ENCODE peak calls at places on chromosomes 16 and 17, in five cellular contexts. L, N, S, V and Y are unnamed samples.

GRCh38 chr16:7013990-7014389 is 318.7 kb upstream of the RBFOX1 start:
- DNase-seq in L (peak; percentile 82), S (no peak), V (no peak), N (peak; percentile 7), Y (peak; percentile 3)

GRCh38 chr16:2904922-2905240 is 6.8 kb upstream of the FLYWCH1 start:
- DNase-seq in S (no peak), L (no peak), N (no peak), V (no peak), Y (no peak)

GRCh38 chr17:67514998-67515397 is 137.9 kb downstream of the PITPNC1 start:
- DNase-seq in S (no peak), L (no peak), V (no peak), N (no peak), Y (no peak)

GRCh38 chr16:55047903-55048497 is 117.3 kb downstream of the IRX5 start:
- DNase-seq in V (no peak), L (no peak), S (no peak), N (no peak), Y (no peak)

GRCh38 chr16:1964046-1964505 is 550 bp downstream of the RPS2 start:
- DNase-seq in S (no peak), L (peak; percentile 73), V (no peak), N (peak; percentile 34), Y (peak; percentile 42)

GRCh38 chr17:46158323-46159296 is 34.6 kb downstream of the KANSL1 start:
- DNase-seq in S (no peak), L (no peak), N (no peak), V (no peak), Y (no peak)

GRCh38 chr17:71780596-71780995 is 340.2 kb upstream of the SOX9 start:
- DNase-seq in N (no peak), S (no peak), V (no peak), L (no peak), Y (no peak)

GRCh38 chr17:9935408-9935807 is 30.3 kb upstream of the RCVRN start:
- DNase-seq in N (peak; percentile 9), S (no peak), L (no peak), V (no peak), Y (no peak)

GRCh38 chr17:9979463-9979995 is 74.5 kb upstream of the RCVRN start:
- DNase-seq in N (peak; percentile 21), V (no peak), L (no peak), S (no peak), Y (no peak)

GRCh38 chr16:55056585-55057520 is 126.2 kb downstream of the IRX5 start:
- DNase-seq in N (no peak), L (peak; percentile 42), S (no peak), V (no peak), Y (no peak)

GRCh38 chr16:89115216-89115949 is 21.7 kb downstream of the ACSF3 start:
- DNase-seq in N (no peak), L (no peak), V (no peak), S (no peak), Y (no peak)

GRCh38 chr17:57523926-57524634 is 221.0 kb downstream of the CCDC182 start:
- DNase-seq in S (peak; percentile 54), N (peak; percentile 40), V (peak; percentile 23), L (no peak), Y (peak; percentile 42)

GRCh38 chr17:21201302-21201602 is 12.7 kb downstream of the TMEM11 start:
- DNase-seq in S (no peak), L (no peak), V (no peak), N (no peak), Y (peak; percentile 17)

GRCh38 chr17:6059406-6059805 is 10.8 kb upstream of the WSCD1 start:
- DNase-seq in S (no peak), N (no peak), V (no peak), L (no peak), Y (no peak)

GRCh38 chr17:66889480-66890230 is 54.7 kb downstream of the CACNG5 start:
- DNase-seq in V (no peak), L (no peak), N (no peak), S (no peak), Y (no peak)

GRCh38 chr16:84603115-84603816 is 14.6 kb downstream of the COTL1 start:
- DNase-seq in S (peak; percentile 83), N (peak; percentile 98), L (no peak), V (peak; percentile 89), Y (peak; percentile 98)

DNA sequence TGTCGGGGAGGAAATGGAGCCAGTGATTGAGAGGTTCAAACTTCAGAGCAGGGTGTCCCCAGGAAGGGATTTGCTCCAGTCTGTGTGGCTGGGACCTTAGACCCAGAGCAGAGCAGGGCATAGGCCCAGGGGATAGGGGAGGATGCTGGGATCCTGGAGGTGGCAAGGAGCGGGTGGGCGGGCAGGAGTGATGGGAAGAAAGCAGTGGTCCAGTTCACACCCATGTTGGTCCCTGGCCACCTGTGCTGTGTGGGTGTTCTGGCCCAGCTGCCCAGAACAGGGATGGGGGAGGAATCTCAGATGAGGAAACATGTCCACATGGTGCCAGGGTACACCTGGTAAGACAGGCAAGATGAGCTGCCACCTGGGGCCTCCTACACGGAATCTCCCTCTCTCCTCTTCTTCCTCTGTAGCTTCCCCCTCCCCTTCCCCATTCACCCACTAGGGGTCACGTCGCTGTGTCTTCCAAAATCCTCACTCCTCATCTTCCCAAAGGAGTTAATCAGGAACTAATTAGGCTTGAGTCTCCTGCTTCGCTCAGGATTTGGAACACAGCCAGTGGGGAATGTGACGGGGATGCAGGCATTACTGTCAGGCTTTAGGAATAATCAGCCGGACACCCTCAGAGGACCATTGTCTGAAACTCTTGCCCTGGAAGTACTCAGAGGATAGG is 2.3 kb downstream of the BEAN1 start:
- DNase-seq in S (no peak), N (no peak), L (no peak), V (no peak), Y (no peak)
- TF ChIP-seq CTCF in S (no peak), N (no peak), L (no peak), V (no peak), Y (peak; percentile 18)

GRCh38 chr16:50332599-50332998 is 36.2 kb downstream of the BRD7 start:
- DNase-seq in V (no peak), S (no peak), N (no peak), L (no peak), Y (no peak)

GRCh38 chr16:50336884-50337283 is 31.9 kb downstream of the BRD7 start:
- DNase-seq in N (no peak), L (no peak), V (no peak), S (no peak), Y (no peak)

GRCh38 chr16:50338371-50339231 is 30.2 kb downstream of the BRD7 start:
- DNase-seq in V (no peak), L (no peak), S (no peak), N (no peak), Y (peak; percentile 10)

GRCh38 chr16:50334106-50334975 is 34.4 kb downstream of the BRD7 start:
- DNase-seq in S (no peak), N (peak; percentile 17), V (no peak), L (no peak), Y (no peak)

GRCh38 chr16:50335198-50335958 is 33.4 kb downstream of the BRD7 start:
- DNase-seq in S (no peak), L (no peak), N (peak; percentile 5), V (no peak), Y (no peak)
- H3K4me3 ChIP-seq in S (no peak overlapping the region), L (no peak overlapping the region), N (no peak overlapping the region), V (no peak overlapping the region), Y (no peak overlapping the region)

DNA sequence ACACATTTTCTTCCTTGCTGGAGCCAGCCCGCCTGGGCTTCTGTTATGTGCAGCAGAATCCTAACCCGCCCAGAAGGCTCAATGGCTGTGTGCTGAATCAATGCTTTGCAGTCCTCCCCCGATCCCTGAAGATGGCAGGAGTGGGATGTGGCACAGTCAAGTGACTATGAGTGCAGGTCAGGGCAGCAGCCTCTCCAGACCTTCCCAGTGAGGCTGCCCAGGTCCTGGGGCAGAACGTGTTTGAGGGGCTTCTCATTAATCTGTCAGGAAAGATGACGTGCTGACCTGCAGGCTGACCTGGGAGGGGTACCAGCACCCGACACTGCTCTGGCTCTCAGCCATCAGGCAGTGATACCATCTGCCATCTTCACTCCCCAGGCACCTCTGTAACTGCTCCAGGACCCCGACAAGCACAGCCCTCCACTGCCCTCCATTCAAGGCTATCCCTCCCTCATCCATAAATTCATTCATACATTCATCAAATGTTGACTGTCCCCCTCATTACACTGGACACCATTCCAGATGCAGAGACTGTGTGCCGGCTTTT is 35.1 kb downstream of the LRRC75A start:
- DNase-seq in V (no peak), S (no peak), L (peak; percentile 62), N (no peak), Y (no peak)
- TF ChIP-seq CTCF in V (no peak), S (no peak), L (no peak), N (no peak), Y (no peak)

DNA sequence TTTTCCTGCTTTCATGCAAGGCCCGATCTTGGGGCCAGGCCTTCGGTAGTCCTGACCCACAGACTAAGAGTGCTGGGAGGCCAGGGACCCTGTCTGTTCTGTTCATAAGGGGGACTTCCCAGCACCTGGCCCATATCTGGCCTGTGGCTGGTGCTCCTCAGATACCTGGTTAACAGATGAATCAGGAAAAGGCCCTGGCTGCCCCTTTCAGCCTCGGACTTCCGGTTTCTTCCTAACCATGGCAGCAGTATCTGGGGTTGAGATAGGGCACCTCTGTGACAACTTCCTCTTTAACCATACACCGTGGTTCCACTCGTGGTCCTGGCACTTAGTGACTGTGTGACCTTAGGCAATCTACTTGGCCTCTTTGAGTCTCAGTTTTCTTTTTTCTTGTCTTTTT is 18.4 kb downstream of the PLCG2 start:
- DNase-seq in S (no peak), N (no peak), L (no peak), V (no peak), Y (no peak)
- H3K4me3 ChIP-seq in S (no peak overlapping the region), N (no peak overlapping the region), L (no peak overlapping the region), V (no peak overlapping the region), Y (no peak overlapping the region)

GRCh38 chr16:87951550-87952538 is 610 bp downstream of the BANP start:
- DNase-seq in S (no peak), V (no peak), L (peak; percentile 54), N (peak; percentile 18), Y (peak; percentile 34)
- TF ChIP-seq CTCF in S (no peak), V (peak; percentile 23), L (peak; percentile 13), N (peak; percentile 10), Y (peak; percentile 25)

GRCh38 chr16:593807-594206 is 3.9 kb downstream of the RAB40C start:
- DNase-seq in V (no peak), S (no peak), N (no peak), L (no peak), Y (no peak)
- H3K4me3 ChIP-seq in V (no peak overlapping the region), S (no peak overlapping the region), N (no peak overlapping the region), L (no peak overlapping the region), Y (no peak overlapping the region)

DNA sequence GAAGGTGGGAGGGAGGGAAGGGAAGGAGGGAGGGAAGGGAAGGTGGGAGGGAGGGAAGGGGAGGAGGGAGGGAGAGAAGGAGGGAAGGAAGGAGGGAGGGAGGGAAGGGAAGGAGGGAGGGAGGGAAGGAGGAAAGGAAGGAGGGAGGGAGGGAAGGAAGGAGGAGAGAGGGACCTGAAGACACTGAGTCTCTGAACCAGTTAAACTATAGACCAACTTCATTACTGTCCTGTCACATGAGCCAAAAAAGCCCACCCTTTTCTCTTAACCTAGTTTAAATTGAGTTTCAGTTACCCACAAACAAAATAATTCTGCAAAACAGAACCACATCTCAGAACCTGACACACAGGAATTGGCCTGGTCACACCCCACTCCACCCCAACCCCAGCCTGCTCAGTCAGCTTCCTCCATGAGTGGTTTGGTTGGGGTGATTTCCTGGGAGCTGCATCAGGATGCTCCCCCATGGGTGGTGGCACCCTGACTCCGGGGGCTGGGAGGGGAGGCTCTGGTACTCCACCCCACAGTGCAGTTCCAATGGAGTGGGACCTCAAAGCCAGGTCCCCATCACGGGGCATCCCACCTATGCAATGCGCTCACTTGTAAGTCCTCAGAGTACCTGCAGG is 4.7 kb upstream of the PRR29 start:
- DNase-seq in S (no peak), L (no peak), N (no peak), V (no peak), Y (no peak)
- TF ChIP-seq CTCF in S (no peak), L (no peak), N (no peak), V (no peak), Y (no peak)

GRCh38 chr17:1808649-1809048 is 21.1 kb downstream of the SMYD4 start:
- DNase-seq in L (no peak), S (no peak), V (no peak), N (no peak), Y (no peak)
- H3K4me3 ChIP-seq in L (no peak overlapping the region), S (no peak overlapping the region), V (no peak overlapping the region), N (no peak overlapping the region), Y (no peak overlapping the region)